ENCODE peak calls at places on chromosomes 5 and 9, in ten cellular contexts. D is GM10248; U is NCI-H1105 treated with DMSO at 0.1 percent for 48 hours; W is memory B cell; Y is Panc1; V is stimulated activated CD4-positive, alpha-beta T cell treated with anti-CD3 and anti-CD28 coated beads, Interleukin-4, amount 100 ng/mL, for 4 hours; R is HEK293T; B is stimulated activated naive CD8-positive, alpha-beta T cell treated with anti-CD3 and anti-CD28 coated beads, Interleukin-15, Interleukin-2, amounts not matched to agents 100 U/mL and 50 U/mL, for 24 hours; G is left cardiac atrium; C is HFFc6. S is an unnamed sample.
A peak's percentile ranks its signal among the peaks of the same experiment; 100 is the strongest.

GRCh38 chr9:131053896-131054295 is 42.4 kb upstream of the AIF1L start:
- DNase-seq in U (no peak), W (no peak), V (no peak), Y (no peak), R (no peak), G (no peak), B (no peak), C (no peak), D (no peak), S (no peak)

GRCh38 chr5:166347051-166347450 is 1944.4 kb upstream of the WWC1 start:
- DNase-seq in V (no peak), Y (no peak), R (no peak), C (no peak), B (no peak), D (no peak), U (no peak), G (no peak), W (no peak), S (no peak)

GRCh38 chr5:14706615-14707021 is 42.1 kb downstream of the OTULIN start:
- DNase-seq in D (no peak), U (no peak), V (no peak), R (no peak), C (peak; percentile 73), Y (no peak), G (no peak), B (no peak), W (no peak), S (peak; percentile 41)

GRCh38 chr5:170896779-170897178 is 35.0 kb downstream of the RANBP17 start:
- DNase-seq in R (peak; percentile 56), U (no peak), D (peak; percentile 18), G (no peak), B (no peak), C (no peak), Y (no peak), W (no peak), V (no peak), S (no peak)

GRCh38 chr5:125026900-125027731 is 280.7 kb upstream of the ZNF608 start:
- DNase-seq in G (no peak), U (no peak), Y (no peak), B (no peak), C (no peak), D (no peak), W (no peak), R (no peak), V (no peak), S (no peak)

GRCh38 chr9:2420488-2421056 is 201.0 kb upstream of the VLDLR start:
- DNase-seq in C (no peak), U (no peak), D (no peak), Y (no peak), V (no peak), W (no peak), R (no peak), B (no peak), G (no peak), S (no peak)

GRCh38 chr9:108033976-108034964 is 544.7 kb upstream of the KLF4 start:
- DNase-seq in C (peak; percentile 25), D (no peak), W (no peak), R (no peak), U (no peak), V (no peak), Y (no peak), G (peak; percentile 29), B (no peak), S (no peak)

GRCh38 chr9:116112236-116112635 is 41.4 kb upstream of the PAPPA start:
- DNase-seq in U (peak; percentile 9), W (no peak), B (no peak), R (no peak), D (no peak), C (peak; percentile 32), Y (no peak), G (no peak), V (no peak), S (no peak)

GRCh38 chr5:111583761-111584203 is 71.4 kb upstream of the STARD4 start:
- DNase-seq in C (peak; percentile 38), G (no peak), V (no peak), Y (no peak), U (no peak), B (no peak), R (no peak), W (no peak), D (no peak), S (no peak)

GRCh38 chr9:127149463-127150390 is 27.3 kb upstream of the ANGPTL2 start:
- DNase-seq in W (no peak), U (no peak), C (no peak), B (no peak), G (no peak), D (no peak), Y (no peak), V (no peak), R (no peak), S (no peak)

GRCh38 chr5:10334830-10335229 is 18.7 kb upstream of the MARCHF6 start:
- DNase-seq in R (no peak), W (no peak), V (no peak), D (no peak), C (no peak), G (no peak), Y (no peak), B (no peak), U (no peak), S (no peak)

GRCh38 chr5:76733049-76733417 is 17.1 kb downstream of the F2R start:
- DNase-seq in Y (no peak), C (no peak), G (no peak), W (no peak), R (no peak), U (no peak), B (peak; percentile 13), V (no peak), D (peak; percentile 50), S (no peak)

GRCh38 chr9:132842124-132843005 is 35.7 kb downstream of the AK8 start:
- DNase-seq in V (no peak), G (no peak), C (no peak), D (no peak), Y (no peak), R (no peak), B (no peak), W (no peak), U (no peak), S (no peak)

GRCh38 chr9:101457003-101457402 is 21.4 kb upstream of the ALDOB start:
- DNase-seq in C (no peak), Y (no peak), R (no peak), G (no peak), V (no peak), U (no peak), B (no peak), D (no peak), W (no peak), S (no peak)

GRCh38 chr5:43017438-43017820 is 22.7 kb downstream of the ANXA2R start:
- DNase-seq in B (peak; percentile 47), G (peak; percentile 43), D (no peak), W (no peak), U (peak; percentile 56), R (no peak), C (no peak), V (peak; percentile 21), Y (no peak), S (no peak)

GRCh38 chr5:125311743-125312142 is 565.3 kb upstream of the ZNF608 start:
- DNase-seq in W (no peak), G (no peak), R (no peak), C (peak; percentile 88), Y (peak; percentile 27), V (no peak), B (no peak), U (no peak), D (no peak), S (no peak)

GRCh38 chr5:9557696-9558095 is 11.8 kb upstream of the SEMA5A start:
- DNase-seq in D (no peak), Y (no peak), U (no peak), R (no peak), V (no peak), B (no peak), G (no peak), W (no peak), C (peak; percentile 48), S (no peak)

GRCh38 chr5:168941901-168942300 is 359.0 kb downstream of the SLIT3 start:
- DNase-seq in W (no peak), D (no peak), G (no peak), C (no peak), B (no peak), R (peak; percentile 37), U (no peak), Y (no peak), V (no peak), S (no peak)

GRCh38 chr9:96209407-96210031 is 92.5 kb downstream of the HSD17B3 start:
- DNase-seq in G (no peak), Y (no peak), D (no peak), U (no peak), C (peak; percentile 59), W (no peak), V (no peak), B (no peak), R (no peak), S (no peak)

GRCh38 chr5:151142933-151143332 is 14.6 kb downstream of the ANXA6 start:
- DNase-seq in B (no peak), U (no peak), V (no peak), G (no peak), C (no peak), W (no peak), R (no peak), D (no peak), Y (no peak), S (no peak)

GRCh38 chr9:76699966-76700365 is 64.3 kb upstream of the PCA3 start:
- DNase-seq in D (no peak), G (no peak), V (no peak), C (peak; percentile 48), Y (no peak), W (no peak), U (no peak), B (no peak), R (no peak), S (no peak)

GRCh38 chr9:111974092-111974681 is 77.6 kb downstream of the UGCG start:
- DNase-seq in C (peak; percentile 43), D (no peak), W (no peak), B (no peak), Y (no peak), V (no peak), G (no peak), R (peak; percentile 62), U (peak; percentile 94), S (no peak)

GRCh38 chr9:135500525-135501260 is at the start of gene MRPS2:
- DNase-seq in U (peak; percentile 71), G (peak; percentile 92), Y (no peak), R (peak; percentile 90), V (peak; percentile 81), D (peak; percentile 95), W (peak; percentile 96), C (peak; percentile 77), B (peak; percentile 90), S (peak; percentile 87)

GRCh38 chr9:38008168-38009034 is 60.6 kb downstream of the SHB start:
- DNase-seq in C (peak; percentile 92), U (no peak), D (peak; percentile 85), V (peak; percentile 50), R (no peak), W (no peak), B (peak; percentile 81), Y (peak; percentile 78), G (peak; percentile 70), S (no peak)